ENCODE peak calls at places on chromosomes 6 and 20, in five cellular contexts. One of them, this sample, is unnamed.

GRCh38 chr20:24960302-24960801 is 11.3 kb downstream of the CST7 start:
- DNase-seq in activated CD4-positive, alpha-beta T cell treated with anti-CD3 and anti-CD28 coated beads for 4 hours: no peak
- DNase-seq in activated T-cell treated with anti-CD3 and anti-CD28 coated beads for 1 hour: no peak
- DNase-seq in stimulated activated CD8-positive, alpha-beta memory T cell treated with anti-CD3 and anti-CD28 coated beads, Interleukin-15, amount 100 ng/mL, for 4 hours: no peak
- DNase-seq in T follicular helper cell: no peak
- DNase-seq in this sample: no peak

GRCh38 chr6:162151050-162151658 is 576.4 kb downstream of the PRKN start:
- DNase-seq in activated CD4-positive, alpha-beta T cell treated with anti-CD3 and anti-CD28 coated beads for 4 hours: no peak
- DNase-seq in activated T-cell treated with anti-CD3 and anti-CD28 coated beads for 1 hour: no peak
- DNase-seq in stimulated activated CD8-positive, alpha-beta memory T cell treated with anti-CD3 and anti-CD28 coated beads, Interleukin-15, amount 100 ng/mL, for 4 hours: no peak
- DNase-seq in T follicular helper cell: no peak
- DNase-seq in this sample: no peak

GRCh38 chr6:132814716-132815570 is 574 bp downstream of the RPS12 start:
- DNase-seq in activated CD4-positive, alpha-beta T cell treated with anti-CD3 and anti-CD28 coated beads for 4 hours: peak
- DNase-seq in activated T-cell treated with anti-CD3 and anti-CD28 coated beads for 1 hour: no peak
- DNase-seq in stimulated activated CD8-positive, alpha-beta memory T cell treated with anti-CD3 and anti-CD28 coated beads, Interleukin-15, amount 100 ng/mL, for 4 hours: no peak
- DNase-seq in T follicular helper cell: peak
- DNase-seq in this sample: no peak

GRCh38 chr6:20877008-20877937 is 343.0 kb downstream of the CDKAL1 start:
- DNase-seq in activated CD4-positive, alpha-beta T cell treated with anti-CD3 and anti-CD28 coated beads for 4 hours: no peak
- DNase-seq in activated T-cell treated with anti-CD3 and anti-CD28 coated beads for 1 hour: no peak
- DNase-seq in stimulated activated CD8-positive, alpha-beta memory T cell treated with anti-CD3 and anti-CD28 coated beads, Interleukin-15, amount 100 ng/mL, for 4 hours: no peak
- DNase-seq in T follicular helper cell: no peak
- DNase-seq in this sample: no peak

GRCh38 chr20:23584434-23585199 is 16.3 kb upstream of the CST9L start:
- DNase-seq in activated CD4-positive, alpha-beta T cell treated with anti-CD3 and anti-CD28 coated beads for 4 hours: no peak
- DNase-seq in activated T-cell treated with anti-CD3 and anti-CD28 coated beads for 1 hour: no peak
- DNase-seq in stimulated activated CD8-positive, alpha-beta memory T cell treated with anti-CD3 and anti-CD28 coated beads, Interleukin-15, amount 100 ng/mL, for 4 hours: no peak
- DNase-seq in T follicular helper cell: no peak
- DNase-seq in this sample: no peak

GRCh38 chr6:122726649-122727048 is 52.9 kb upstream of the FABP7 start:
- DNase-seq in activated CD4-positive, alpha-beta T cell treated with anti-CD3 and anti-CD28 coated beads for 4 hours: no peak
- DNase-seq in activated T-cell treated with anti-CD3 and anti-CD28 coated beads for 1 hour: no peak
- DNase-seq in stimulated activated CD8-positive, alpha-beta memory T cell treated with anti-CD3 and anti-CD28 coated beads, Interleukin-15, amount 100 ng/mL, for 4 hours: no peak
- DNase-seq in T follicular helper cell: no peak
- DNase-seq in this sample: no peak

GRCh38 chr6:23176471-23176870 is 607.1 kb downstream of the HDGFL1 start:
- DNase-seq in activated CD4-positive, alpha-beta T cell treated with anti-CD3 and anti-CD28 coated beads for 4 hours: no peak
- DNase-seq in activated T-cell treated with anti-CD3 and anti-CD28 coated beads for 1 hour: no peak
- DNase-seq in stimulated activated CD8-positive, alpha-beta memory T cell treated with anti-CD3 and anti-CD28 coated beads, Interleukin-15, amount 100 ng/mL, for 4 hours: no peak
- DNase-seq in T follicular helper cell: no peak
- DNase-seq in this sample: no peak

GRCh38 chr20:62818592-62819493 is 2.0 kb downstream of the COL9A3 start:
- DNase-seq in activated CD4-positive, alpha-beta T cell treated with anti-CD3 and anti-CD28 coated beads for 4 hours: no peak
- DNase-seq in activated T-cell treated with anti-CD3 and anti-CD28 coated beads for 1 hour: no peak
- DNase-seq in stimulated activated CD8-positive, alpha-beta memory T cell treated with anti-CD3 and anti-CD28 coated beads, Interleukin-15, amount 100 ng/mL, for 4 hours: no peak
- DNase-seq in T follicular helper cell: no peak
- DNase-seq in this sample: no peak

GRCh38 chr20:53819973-53820451 is 226.4 kb upstream of the ZNF217 start:
- DNase-seq in activated CD4-positive, alpha-beta T cell treated with anti-CD3 and anti-CD28 coated beads for 4 hours: no peak
- DNase-seq in activated T-cell treated with anti-CD3 and anti-CD28 coated beads for 1 hour: no peak
- DNase-seq in stimulated activated CD8-positive, alpha-beta memory T cell treated with anti-CD3 and anti-CD28 coated beads, Interleukin-15, amount 100 ng/mL, for 4 hours: no peak
- DNase-seq in T follicular helper cell: no peak
- DNase-seq in this sample: no peak

GRCh38 chr6:165973473-165973872 is 194.2 kb downstream of the TBXT start:
- DNase-seq in activated CD4-positive, alpha-beta T cell treated with anti-CD3 and anti-CD28 coated beads for 4 hours: no peak
- DNase-seq in activated T-cell treated with anti-CD3 and anti-CD28 coated beads for 1 hour: no peak
- DNase-seq in stimulated activated CD8-positive, alpha-beta memory T cell treated with anti-CD3 and anti-CD28 coated beads, Interleukin-15, amount 100 ng/mL, for 4 hours: no peak
- DNase-seq in T follicular helper cell: no peak
- DNase-seq in this sample: no peak

GRCh38 chr20:52103911-52104545 is 87.6 kb downstream of the ZFP64 start:
- DNase-seq in activated CD4-positive, alpha-beta T cell treated with anti-CD3 and anti-CD28 coated beads for 4 hours: no peak
- DNase-seq in activated T-cell treated with anti-CD3 and anti-CD28 coated beads for 1 hour: no peak
- DNase-seq in stimulated activated CD8-positive, alpha-beta memory T cell treated with anti-CD3 and anti-CD28 coated beads, Interleukin-15, amount 100 ng/mL, for 4 hours: no peak
- DNase-seq in T follicular helper cell: no peak
- DNase-seq in this sample: no peak

GRCh38 chr20:38113401-38114325 is 51.4 kb downstream of the TGM2 start:
- DNase-seq in activated CD4-positive, alpha-beta T cell treated with anti-CD3 and anti-CD28 coated beads for 4 hours: no peak
- DNase-seq in activated T-cell treated with anti-CD3 and anti-CD28 coated beads for 1 hour: no peak
- DNase-seq in stimulated activated CD8-positive, alpha-beta memory T cell treated with anti-CD3 and anti-CD28 coated beads, Interleukin-15, amount 100 ng/mL, for 4 hours: no peak
- DNase-seq in T follicular helper cell: no peak
- DNase-seq in this sample: no peak

GRCh38 chr6:28080631-28081485 is 490 bp downstream of the ZNF165 start:
- DNase-seq in activated CD4-positive, alpha-beta T cell treated with anti-CD3 and anti-CD28 coated beads for 4 hours: peak
- DNase-seq in activated T-cell treated with anti-CD3 and anti-CD28 coated beads for 1 hour: peak
- DNase-seq in stimulated activated CD8-positive, alpha-beta memory T cell treated with anti-CD3 and anti-CD28 coated beads, Interleukin-15, amount 100 ng/mL, for 4 hours: peak
- DNase-seq in T follicular helper cell: peak
- DNase-seq in this sample: peak

GRCh38 chr6:12605888-12606345 is 110.7 kb upstream of the PHACTR1 start:
- DNase-seq in activated CD4-positive, alpha-beta T cell treated with anti-CD3 and anti-CD28 coated beads for 4 hours: peak
- DNase-seq in activated T-cell treated with anti-CD3 and anti-CD28 coated beads for 1 hour: peak
- DNase-seq in stimulated activated CD8-positive, alpha-beta memory T cell treated with anti-CD3 and anti-CD28 coated beads, Interleukin-15, amount 100 ng/mL, for 4 hours: no peak
- DNase-seq in T follicular helper cell: no peak
- DNase-seq in this sample: no peak

GRCh38 chr20:25077610-25078169 is 4.3 kb downstream of the VSX1 start:
- DNase-seq in activated CD4-positive, alpha-beta T cell treated with anti-CD3 and anti-CD28 coated beads for 4 hours: no peak
- DNase-seq in activated T-cell treated with anti-CD3 and anti-CD28 coated beads for 1 hour: no peak
- DNase-seq in stimulated activated CD8-positive, alpha-beta memory T cell treated with anti-CD3 and anti-CD28 coated beads, Interleukin-15, amount 100 ng/mL, for 4 hours: no peak
- DNase-seq in T follicular helper cell: no peak
- DNase-seq in this sample: no peak

GRCh38 chr6:138815797-138816528 is 20.1 kb downstream of the ECT2L start:
- DNase-seq in activated CD4-positive, alpha-beta T cell treated with anti-CD3 and anti-CD28 coated beads for 4 hours: no peak
- DNase-seq in activated T-cell treated with anti-CD3 and anti-CD28 coated beads for 1 hour: no peak
- DNase-seq in stimulated activated CD8-positive, alpha-beta memory T cell treated with anti-CD3 and anti-CD28 coated beads, Interleukin-15, amount 100 ng/mL, for 4 hours: no peak
- DNase-seq in T follicular helper cell: no peak
- DNase-seq in this sample: no peak

GRCh38 chr6:30441171-30441570 is 48.1 kb upstream of the HLA-E start:
- DNase-seq in activated CD4-positive, alpha-beta T cell treated with anti-CD3 and anti-CD28 coated beads for 4 hours: no peak
- DNase-seq in activated T-cell treated with anti-CD3 and anti-CD28 coated beads for 1 hour: no peak
- DNase-seq in stimulated activated CD8-positive, alpha-beta memory T cell treated with anti-CD3 and anti-CD28 coated beads, Interleukin-15, amount 100 ng/mL, for 4 hours: no peak
- DNase-seq in T follicular helper cell: no peak
- DNase-seq in this sample: no peak

GRCh38 chr20:50735813-50736212 is 4.4 kb downstream of the PARD6B start:
- DNase-seq in activated CD4-positive, alpha-beta T cell treated with anti-CD3 and anti-CD28 coated beads for 4 hours: no peak
- DNase-seq in activated T-cell treated with anti-CD3 and anti-CD28 coated beads for 1 hour: no peak
- DNase-seq in stimulated activated CD8-positive, alpha-beta memory T cell treated with anti-CD3 and anti-CD28 coated beads, Interleukin-15, amount 100 ng/mL, for 4 hours: no peak
- DNase-seq in T follicular helper cell: no peak
- DNase-seq in this sample: no peak

GRCh38 chr6:13494137-13494536 is 6.7 kb upstream of the GFOD1 start:
- DNase-seq in activated CD4-positive, alpha-beta T cell treated with anti-CD3 and anti-CD28 coated beads for 4 hours: no peak
- DNase-seq in activated T-cell treated with anti-CD3 and anti-CD28 coated beads for 1 hour: no peak
- DNase-seq in stimulated activated CD8-positive, alpha-beta memory T cell treated with anti-CD3 and anti-CD28 coated beads, Interleukin-15, amount 100 ng/mL, for 4 hours: no peak
- DNase-seq in T follicular helper cell: no peak
- DNase-seq in this sample: no peak

GRCh38 chr6:28606424-28607391 is 81.0 kb downstream of the GPX5 start:
- DNase-seq in activated CD4-positive, alpha-beta T cell treated with anti-CD3 and anti-CD28 coated beads for 4 hours: no peak
- DNase-seq in activated T-cell treated with anti-CD3 and anti-CD28 coated beads for 1 hour: no peak
- DNase-seq in stimulated activated CD8-positive, alpha-beta memory T cell treated with anti-CD3 and anti-CD28 coated beads, Interleukin-15, amount 100 ng/mL, for 4 hours: no peak
- DNase-seq in T follicular helper cell: no peak
- DNase-seq in this sample: no peak

GRCh38 chr6:14074723-14075503 is 42.7 kb upstream of the CD83 start:
- DNase-seq in activated CD4-positive, alpha-beta T cell treated with anti-CD3 and anti-CD28 coated beads for 4 hours: peak
- DNase-seq in activated T-cell treated with anti-CD3 and anti-CD28 coated beads for 1 hour: no peak
- DNase-seq in stimulated activated CD8-positive, alpha-beta memory T cell treated with anti-CD3 and anti-CD28 coated beads, Interleukin-15, amount 100 ng/mL, for 4 hours: no peak
- DNase-seq in T follicular helper cell: no peak
- DNase-seq in this sample: no peak

GRCh38 chr6:85111481-85112001 is 338.3 kb upstream of the NT5E start:
- DNase-seq in activated CD4-positive, alpha-beta T cell treated with anti-CD3 and anti-CD28 coated beads for 4 hours: no peak
- DNase-seq in activated T-cell treated with anti-CD3 and anti-CD28 coated beads for 1 hour: no peak
- DNase-seq in stimulated activated CD8-positive, alpha-beta memory T cell treated with anti-CD3 and anti-CD28 coated beads, Interleukin-15, amount 100 ng/mL, for 4 hours: no peak
- DNase-seq in T follicular helper cell: no peak
- DNase-seq in this sample: no peak

GRCh38 chr20:15834857-15835256 is 738.4 kb downstream of the KIF16B start:
- DNase-seq in activated CD4-positive, alpha-beta T cell treated with anti-CD3 and anti-CD28 coated beads for 4 hours: no peak
- DNase-seq in activated T-cell treated with anti-CD3 and anti-CD28 coated beads for 1 hour: no peak
- DNase-seq in stimulated activated CD8-positive, alpha-beta memory T cell treated with anti-CD3 and anti-CD28 coated beads, Interleukin-15, amount 100 ng/mL, for 4 hours: no peak
- DNase-seq in T follicular helper cell: no peak
- DNase-seq in this sample: no peak

GRCh38 chr6:106253194-106253593 is 72.4 kb downstream of the ATG5 start:
- DNase-seq in activated CD4-positive, alpha-beta T cell treated with anti-CD3 and anti-CD28 coated beads for 4 hours: no peak
- DNase-seq in activated T-cell treated with anti-CD3 and anti-CD28 coated beads for 1 hour: no peak
- DNase-seq in stimulated activated CD8-positive, alpha-beta memory T cell treated with anti-CD3 and anti-CD28 coated beads, Interleukin-15, amount 100 ng/mL, for 4 hours: no peak
- DNase-seq in T follicular helper cell: no peak
- DNase-seq in this sample: no peak

GRCh38 chr6:31836036-31836675 is 8.6 kb downstream of the HSPA1B start:
- DNase-seq in activated CD4-positive, alpha-beta T cell treated with anti-CD3 and anti-CD28 coated beads for 4 hours: no peak
- DNase-seq in activated T-cell treated with anti-CD3 and anti-CD28 coated beads for 1 hour: no peak
- DNase-seq in stimulated activated CD8-positive, alpha-beta memory T cell treated with anti-CD3 and anti-CD28 coated beads, Interleukin-15, amount 100 ng/mL, for 4 hours: no peak
- DNase-seq in T follicular helper cell: no peak
- DNase-seq in this sample: no peak

GRCh38 chr20:1396264-1396663 is 3.4 kb upstream of the FKBP1A start:
- DNase-seq in activated CD4-positive, alpha-beta T cell treated with anti-CD3 and anti-CD28 coated beads for 4 hours: no peak
- DNase-seq in activated T-cell treated with anti-CD3 and anti-CD28 coated beads for 1 hour: no peak
- DNase-seq in stimulated activated CD8-positive, alpha-beta memory T cell treated with anti-CD3 and anti-CD28 coated beads, Interleukin-15, amount 100 ng/mL, for 4 hours: no peak
- DNase-seq in T follicular helper cell: no peak
- DNase-seq in this sample: no peak

GRCh38 chr6:125950293-125950692 is 6.3 kb upstream of the HINT3 start:
- DNase-seq in activated CD4-positive, alpha-beta T cell treated with anti-CD3 and anti-CD28 coated beads for 4 hours: no peak
- DNase-seq in activated T-cell treated with anti-CD3 and anti-CD28 coated beads for 1 hour: no peak
- DNase-seq in stimulated activated CD8-positive, alpha-beta memory T cell treated with anti-CD3 and anti-CD28 coated beads, Interleukin-15, amount 100 ng/mL, for 4 hours: no peak
- DNase-seq in T follicular helper cell: no peak
- DNase-seq in this sample: no peak

GRCh38 chr6:35775031-35775430 is 1.4 kb upstream of the CLPSL2 start:
- DNase-seq in activated CD4-positive, alpha-beta T cell treated with anti-CD3 and anti-CD28 coated beads for 4 hours: no peak
- DNase-seq in activated T-cell treated with anti-CD3 and anti-CD28 coated beads for 1 hour: no peak
- DNase-seq in stimulated activated CD8-positive, alpha-beta memory T cell treated with anti-CD3 and anti-CD28 coated beads, Interleukin-15, amount 100 ng/mL, for 4 hours: no peak
- DNase-seq in T follicular helper cell: no peak
- DNase-seq in this sample: no peak

GRCh38 chr6:21539621-21540100 is 53.9 kb upstream of the SOX4 start:
- DNase-seq in activated CD4-positive, alpha-beta T cell treated with anti-CD3 and anti-CD28 coated beads for 4 hours: no peak
- DNase-seq in activated T-cell treated with anti-CD3 and anti-CD28 coated beads for 1 hour: no peak
- DNase-seq in stimulated activated CD8-positive, alpha-beta memory T cell treated with anti-CD3 and anti-CD28 coated beads, Interleukin-15, amount 100 ng/mL, for 4 hours: no peak
- DNase-seq in T follicular helper cell: no peak
- DNase-seq in this sample: no peak

GRCh38 chr6:32963870-32964269 is 4.5 kb upstream of the BRD2 start:
- DNase-seq in activated CD4-positive, alpha-beta T cell treated with anti-CD3 and anti-CD28 coated beads for 4 hours: no peak
- DNase-seq in activated T-cell treated with anti-CD3 and anti-CD28 coated beads for 1 hour: no peak
- DNase-seq in stimulated activated CD8-positive, alpha-beta memory T cell treated with anti-CD3 and anti-CD28 coated beads, Interleukin-15, amount 100 ng/mL, for 4 hours: no peak
- DNase-seq in T follicular helper cell: no peak
- DNase-seq in this sample: no peak